ENCODE peak calls at places on chromosomes 11 and 22, in six cellular contexts. One of them, this sample, is unnamed.

GRCh38 chr11:115500547-115501503 is 3.4 kb downstream of the CADM1 start:
- DNase-seq in IMR-90: no peak
- DNase-seq in heart left ventricle: no peak
- DNase-seq in AG04450: no peak
- DNase-seq in stomach: no peak
- DNase-seq in sigmoid colon: no peak
- DNase-seq in this sample: no peak

GRCh38 chr11:36441610-36442208 is 68.4 kb downstream of the TRAF6 start:
- DNase-seq in IMR-90: no peak
- DNase-seq in heart left ventricle: no peak
- DNase-seq in AG04450: no peak
- DNase-seq in stomach: no peak
- DNase-seq in sigmoid colon: no peak
- DNase-seq in this sample: no peak

GRCh38 chr11:9719949-9720646 is 56.2 kb downstream of the SWAP70 start:
- DNase-seq in IMR-90: no peak
- DNase-seq in heart left ventricle: no peak
- DNase-seq in AG04450: no peak
- DNase-seq in stomach: no peak
- DNase-seq in sigmoid colon: no peak
- DNase-seq in this sample: no peak

GRCh38 chr11:2929511-2929879 is 275 bp upstream of the PHLDA2 start:
- DNase-seq in IMR-90: peak
- DNase-seq in heart left ventricle: no peak
- DNase-seq in AG04450: no peak
- DNase-seq in stomach: peak
- DNase-seq in sigmoid colon: peak
- DNase-seq in this sample: peak

GRCh38 chr11:6357222-6357621 is 33.1 kb upstream of the SMPD1 start:
- DNase-seq in IMR-90: peak
- DNase-seq in heart left ventricle: peak
- DNase-seq in AG04450: peak
- DNase-seq in stomach: no peak
- DNase-seq in sigmoid colon: peak
- DNase-seq in this sample: peak

GRCh38 chr11:61918251-61919112 is 1.1 kb upstream of the RAB3IL1 start:
- DNase-seq in IMR-90: no peak
- DNase-seq in heart left ventricle: no peak
- DNase-seq in AG04450: no peak
- DNase-seq in stomach: no peak
- DNase-seq in sigmoid colon: peak
- DNase-seq in this sample: no peak

GRCh38 chr22:21691773-21692172 is 26.0 kb downstream of the PPIL2 start:
- DNase-seq in IMR-90: no peak
- DNase-seq in heart left ventricle: no peak
- DNase-seq in AG04450: no peak
- DNase-seq in stomach: no peak
- DNase-seq in sigmoid colon: no peak
- DNase-seq in this sample: no peak

GRCh38 chr11:2149471-2150205 is 10.4 kb upstream of the IGF2 start:
- DNase-seq in IMR-90: no peak
- DNase-seq in heart left ventricle: no peak
- DNase-seq in AG04450: no peak
- DNase-seq in stomach: no peak
- DNase-seq in sigmoid colon: no peak
- DNase-seq in this sample: no peak

GRCh38 chr22:36328635-36329216 is 59.0 kb downstream of the MYH9 start:
- DNase-seq in IMR-90: peak
- DNase-seq in heart left ventricle: no peak
- DNase-seq in AG04450: peak
- DNase-seq in stomach: peak
- DNase-seq in sigmoid colon: peak
- DNase-seq in this sample: peak

GRCh38 chr11:111010391-111011354 is 234.9 kb upstream of the POU2AF2 start:
- DNase-seq in IMR-90: no peak
- DNase-seq in heart left ventricle: no peak
- DNase-seq in AG04450: no peak
- DNase-seq in stomach: no peak
- DNase-seq in sigmoid colon: no peak
- DNase-seq in this sample: no peak

GRCh38 chr22:45906946-45907345 is 70.0 kb downstream of the WNT7B start:
- DNase-seq in IMR-90: no peak
- DNase-seq in heart left ventricle: no peak
- DNase-seq in AG04450: no peak
- DNase-seq in stomach: no peak
- DNase-seq in sigmoid colon: no peak
- DNase-seq in this sample: no peak

GRCh38 chr22:45905326-45905923 is 71.5 kb downstream of the WNT7B start:
- DNase-seq in IMR-90: no peak
- DNase-seq in heart left ventricle: no peak
- DNase-seq in AG04450: no peak
- DNase-seq in stomach: no peak
- DNase-seq in sigmoid colon: no peak
- DNase-seq in this sample: no peak

GRCh38 chr22:45905924-45906865 is 70.8 kb downstream of the WNT7B start:
- DNase-seq in IMR-90: peak
- DNase-seq in heart left ventricle: no peak
- DNase-seq in AG04450: peak
- DNase-seq in stomach: no peak
- DNase-seq in sigmoid colon: no peak
- DNase-seq in this sample: peak

GRCh38 chr22:45904236-45904635 is 72.7 kb downstream of the WNT7B start:
- DNase-seq in IMR-90: no peak
- DNase-seq in heart left ventricle: no peak
- DNase-seq in AG04450: no peak
- DNase-seq in stomach: no peak
- DNase-seq in sigmoid colon: no peak
- DNase-seq in this sample: no peak

GRCh38 chr22:45903355-45904149 is 73.4 kb downstream of the WNT7B start:
- DNase-seq in IMR-90: peak
- DNase-seq in heart left ventricle: no peak
- DNase-seq in AG04450: peak
- DNase-seq in stomach: no peak
- DNase-seq in sigmoid colon: no peak
- DNase-seq in this sample: peak
- H3K4me3 ChIP-seq in IMR-90: no peak
- H3K4me3 ChIP-seq in heart left ventricle: no peak
- H3K4me3 ChIP-seq in AG04450: no peak
- H3K4me3 ChIP-seq in stomach: no peak
- H3K4me3 ChIP-seq in sigmoid colon: no peak
- H3K4me3 ChIP-seq in this sample: peak

DNA sequence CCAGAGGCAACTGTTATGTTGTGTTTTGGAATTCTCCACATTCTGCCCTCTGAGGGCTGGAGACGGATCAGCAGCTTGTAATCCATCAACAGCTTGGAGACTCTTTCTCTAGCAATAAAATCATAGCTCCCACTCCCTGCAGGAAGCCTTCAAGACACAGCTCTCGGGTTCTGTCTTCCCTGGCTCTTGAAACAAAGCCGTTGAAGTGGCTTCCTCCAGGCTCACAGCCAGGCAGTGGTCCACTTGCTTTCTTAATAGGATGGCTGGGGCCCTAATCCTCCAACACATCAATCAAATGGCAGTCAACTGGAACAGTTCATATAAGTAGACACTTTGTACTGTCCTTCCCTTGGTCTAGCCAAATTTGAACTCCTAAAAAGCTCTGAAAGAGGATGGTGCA is 74.4 kb downstream of the SC5D start:
- DNase-seq in IMR-90: no peak
- DNase-seq in heart left ventricle: no peak
- DNase-seq in AG04450: no peak
- DNase-seq in stomach: no peak
- DNase-seq in sigmoid colon: no peak
- DNase-seq in this sample: peak
- TF ChIP-seq CTCF in IMR-90: no peak
- TF ChIP-seq CTCF in heart left ventricle: no peak
- TF ChIP-seq CTCF in AG04450: no peak
- TF ChIP-seq CTCF in stomach: no peak
- TF ChIP-seq CTCF in sigmoid colon: no peak
- TF ChIP-seq CTCF in this sample: no peak

GRCh38 chr11:405976-406795 is 8.6 kb downstream of the SIGIRR start:
- DNase-seq in IMR-90: no peak
- DNase-seq in heart left ventricle: no peak
- DNase-seq in AG04450: no peak
- DNase-seq in stomach: no peak
- DNase-seq in sigmoid colon: peak
- DNase-seq in this sample: no peak

GRCh38 chr11:406796-407650 is 7.8 kb downstream of the SIGIRR start:
- DNase-seq in IMR-90: peak
- DNase-seq in heart left ventricle: peak
- DNase-seq in AG04450: peak
- DNase-seq in stomach: peak
- DNase-seq in sigmoid colon: peak
- DNase-seq in this sample: peak

GRCh38 chr11:409008-409599 is 5.7 kb downstream of the SIGIRR start:
- DNase-seq in IMR-90: no peak
- DNase-seq in heart left ventricle: no peak
- DNase-seq in AG04450: no peak
- DNase-seq in stomach: no peak
- DNase-seq in sigmoid colon: peak
- DNase-seq in this sample: no peak

GRCh38 chr11:408154-409007 is 6.4 kb downstream of the SIGIRR start:
- DNase-seq in IMR-90: no peak
- DNase-seq in heart left ventricle: no peak
- DNase-seq in AG04450: no peak
- DNase-seq in stomach: no peak
- DNase-seq in sigmoid colon: peak
- DNase-seq in this sample: no peak

DNA sequence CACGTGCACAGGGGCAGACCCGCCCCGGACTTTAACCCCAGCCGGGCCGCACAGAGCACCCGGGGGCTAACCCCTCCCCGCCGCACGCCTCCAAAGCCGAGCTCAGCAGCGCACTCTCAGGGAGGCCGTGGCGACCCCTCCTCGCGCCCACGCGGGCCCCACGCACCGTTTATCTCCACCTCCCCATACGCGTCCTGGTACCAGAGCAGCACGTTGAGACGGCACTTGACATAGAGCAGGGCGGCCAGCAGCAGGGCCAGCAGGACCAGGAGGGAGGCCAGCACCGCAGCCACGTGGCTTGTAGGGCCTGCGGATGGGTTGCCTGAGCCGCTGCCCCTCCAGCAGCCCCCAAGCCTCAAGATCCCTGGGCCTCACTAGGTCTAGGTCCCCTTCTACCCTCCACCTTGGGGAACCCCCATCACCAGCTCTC is 7.1 kb downstream of the SIGIRR start:
- DNase-seq in IMR-90: no peak
- DNase-seq in heart left ventricle: no peak
- DNase-seq in AG04450: no peak
- DNase-seq in stomach: no peak
- DNase-seq in sigmoid colon: no peak
- DNase-seq in this sample: no peak
- H3K4me3 ChIP-seq in IMR-90: no peak
- H3K4me3 ChIP-seq in heart left ventricle: no peak
- H3K4me3 ChIP-seq in AG04450: no peak
- H3K4me3 ChIP-seq in stomach: peak
- H3K4me3 ChIP-seq in sigmoid colon: peak
- H3K4me3 ChIP-seq in this sample: no peak

GRCh38 chr11:103539166-103539565 is 429.9 kb downstream of the DYNC2H1 start:
- DNase-seq in IMR-90: no peak
- DNase-seq in heart left ventricle: no peak
- DNase-seq in AG04450: no peak
- DNase-seq in stomach: no peak
- DNase-seq in sigmoid colon: no peak
- DNase-seq in this sample: no peak

GRCh38 chr11:103541186-103541795 is 432.1 kb downstream of the DYNC2H1 start:
- DNase-seq in IMR-90: no peak
- DNase-seq in heart left ventricle: no peak
- DNase-seq in AG04450: no peak
- DNase-seq in stomach: no peak
- DNase-seq in sigmoid colon: no peak
- DNase-seq in this sample: no peak

GRCh38 chr11:103534959-103535358 is 425.7 kb downstream of the DYNC2H1 start:
- DNase-seq in IMR-90: no peak
- DNase-seq in heart left ventricle: no peak
- DNase-seq in AG04450: no peak
- DNase-seq in stomach: no peak
- DNase-seq in sigmoid colon: no peak
- DNase-seq in this sample: no peak

GRCh38 chr11:103536335-103536722 is 427.1 kb downstream of the DYNC2H1 start:
- DNase-seq in IMR-90: no peak
- DNase-seq in heart left ventricle: no peak
- DNase-seq in AG04450: no peak
- DNase-seq in stomach: no peak
- DNase-seq in sigmoid colon: no peak
- DNase-seq in this sample: no peak

GRCh38 chr11:103537904-103538502 is 428.8 kb downstream of the DYNC2H1 start:
- DNase-seq in IMR-90: peak
- DNase-seq in heart left ventricle: no peak
- DNase-seq in AG04450: no peak
- DNase-seq in stomach: no peak
- DNase-seq in sigmoid colon: no peak
- DNase-seq in this sample: peak
- TF ChIP-seq CTCF in IMR-90: peak
- TF ChIP-seq CTCF in heart left ventricle: peak
- TF ChIP-seq CTCF in AG04450: peak
- TF ChIP-seq CTCF in stomach: no peak
- TF ChIP-seq CTCF in sigmoid colon: no peak
- TF ChIP-seq CTCF in this sample: peak

GRCh38 chr11:28760676-28761390 is 652.6 kb downstream of the METTL15 start:
- DNase-seq in IMR-90: peak
- DNase-seq in heart left ventricle: no peak
- DNase-seq in AG04450: no peak
- DNase-seq in stomach: no peak
- DNase-seq in sigmoid colon: no peak
- DNase-seq in this sample: peak

GRCh38 chr11:28759311-28759710 is 651.1 kb downstream of the METTL15 start:
- DNase-seq in IMR-90: peak
- DNase-seq in heart left ventricle: no peak
- DNase-seq in AG04450: no peak
- DNase-seq in stomach: peak
- DNase-seq in sigmoid colon: no peak
- DNase-seq in this sample: peak

GRCh38 chr11:28757725-28758515 is 649.7 kb downstream of the METTL15 start:
- DNase-seq in IMR-90: peak
- DNase-seq in heart left ventricle: no peak
- DNase-seq in AG04450: peak
- DNase-seq in stomach: no peak
- DNase-seq in sigmoid colon: no peak
- DNase-seq in this sample: peak

GRCh38 chr11:28756977-28757376 is 648.8 kb downstream of the METTL15 start:
- DNase-seq in IMR-90: peak
- DNase-seq in heart left ventricle: no peak
- DNase-seq in AG04450: peak
- DNase-seq in stomach: no peak
- DNase-seq in sigmoid colon: no peak
- DNase-seq in this sample: peak
- H3K4me3 ChIP-seq in IMR-90: no peak
- H3K4me3 ChIP-seq in heart left ventricle: no peak
- H3K4me3 ChIP-seq in AG04450: no peak
- H3K4me3 ChIP-seq in stomach: no peak
- H3K4me3 ChIP-seq in sigmoid colon: no peak
- H3K4me3 ChIP-seq in this sample: no peak

This sample was measured in fibroblast of villous mesenchyme.